ENCODE peak calls at places on chromosomes 11 and 22, in ten cellular contexts. E is smooth muscle cell of the brain vasculature; O is NCI-H1105 treated with DMSO at 0.1 percent for 48 hours; U is GM06990; W is HTR-8/SVneo; G is ovary; F is osteoblast; S is activated effector memory CD4-positive, alpha-beta T cell treated with Interleukin-2 at 50 U/mL for 16 hours; Q is RWPE1; H is NCI-H1417. Z is an unnamed sample.

GRCh38 chr11:748007-748359 is 719 bp downstream of the TALDO1 start:
- DNase-seq in W (no peak), U (no peak), H (no peak), G (no peak), F (peak; percentile 85), E (no peak), S (no peak), Q (no peak), O (no peak), Z (no peak)

GRCh38 chr11:18650859-18651557 is 16.9 kb upstream of the SPTY2D1 start:
- DNase-seq in F (peak; percentile 39), S (peak; percentile 15), Q (no peak), G (no peak), W (no peak), U (peak; percentile 45), O (peak; percentile 5), H (no peak), E (no peak), Z (peak; percentile 70)

GRCh38 chr22:25726241-25726640 is 15.7 kb upstream of the MYO18B start:
- DNase-seq in U (no peak), W (no peak), F (no peak), H (no peak), Q (no peak), O (no peak), E (no peak), S (no peak), G (no peak), Z (no peak)

GRCh38 chr11:73003083-73003482 is 139.0 kb downstream of the FCHSD2 start:
- DNase-seq in O (no peak), H (no peak), E (no peak), G (no peak), U (peak; percentile 62), S (no peak), F (no peak), W (no peak), Q (no peak), Z (peak; percentile 28)

GRCh38 chr22:28105396-28105795 is 186.3 kb upstream of the PITPNB start:
- DNase-seq in W (no peak), S (no peak), E (no peak), O (no peak), F (no peak), H (no peak), G (no peak), U (no peak), Q (no peak), Z (no peak)

GRCh38 chr22:27972732-27973698 is 54.0 kb upstream of the PITPNB start:
- DNase-seq in S (no peak), O (no peak), Q (no peak), E (no peak), H (no peak), U (no peak), G (no peak), W (no peak), F (no peak), Z (no peak)

GRCh38 chr11:27795955-27796861 is 96.0 kb upstream of the BDNF start:
- DNase-seq in W (no peak), U (no peak), F (no peak), H (peak; percentile 92), G (no peak), O (peak; percentile 100), Q (no peak), E (no peak), S (no peak), Z (no peak)

GRCh38 chr22:27857441-27857840 is 55.9 kb upstream of the MN1 start:
- DNase-seq in W (no peak), E (no peak), O (no peak), Q (no peak), U (no peak), G (no peak), F (no peak), S (no peak), H (no peak), Z (no peak)

GRCh38 chr11:115269193-115269592 is 235.0 kb downstream of the CADM1 start:
- DNase-seq in O (no peak), Q (no peak), F (no peak), E (no peak), G (no peak), W (no peak), S (no peak), U (no peak), H (no peak), Z (no peak)

Z was measured in GM10248.